ENCODE peak calls at places on chromosomes 11 and 22, in six cellular contexts. V is cardiac muscle cell; U is BJ; L is CD4-positive, CD25-positive, alpha-beta regulatory T cell; M is fibroblast of the conjunctiva; Y is stimulated activated CD4-positive, alpha-beta T cell treated with anti-CD3 and anti-CD28 coated beads, Interleukin-4, amount 100 ng/mL, for 48 hours. R is an unnamed sample.

GRCh38 chr11:88404363-88404762 is 66.8 kb upstream of the CTSC start:
- DNase-seq in M (no peak), L (no peak), V (no peak), Y (no peak), U (no peak), R (no peak)

GRCh38 chr11:94946812-94947211 is 26.5 kb downstream of the CWC15 start:
- DNase-seq in V (no peak), U (no peak), M (no peak), L (no peak), Y (no peak), R (no peak)

GRCh38 chr11:81301426-81301825 is 1432.2 kb downstream of the FAM181B start:
- DNase-seq in M (no peak), Y (no peak), L (no peak), U (no peak), V (no peak), R (no peak)

GRCh38 chr11:77752518-77752917 is 68.0 kb downstream of the RSF1 start:
- DNase-seq in L (no peak), Y (no peak), V (no peak), M (peak; percentile 8), U (no peak), R (no peak)

GRCh38 chr22:20401376-20402020 is 7.5 kb downstream of the ZNF74 start:
- DNase-seq in L (no peak), Y (no peak), U (no peak), M (no peak), V (no peak), R (no peak)

GRCh38 chr11:119087747-119088241 is 3.1 kb downstream of the HMBS start:
- DNase-seq in M (no peak), Y (no peak), L (no peak), U (no peak), V (no peak), R (no peak)

GRCh38 chr22:38257650-38258246 is 15.1 kb downstream of the TMEM184B start:
- DNase-seq in Y (no peak), U (no peak), M (no peak), V (no peak), L (no peak), R (no peak)

GRCh38 chr11:2098691-2099522 is 40.3 kb downstream of the IGF2 start:
- DNase-seq in U (no peak), M (no peak), Y (no peak), V (no peak), L (no peak), R (no peak)

GRCh38 chr11:62958547-62959071 is 26.2 kb downstream of the SLC22A6 start:
- DNase-seq in L (no peak), Y (no peak), V (peak; percentile 61), U (no peak), M (peak; percentile 8), R (no peak)

GRCh38 chr11:86202013-86202336 is 42.6 kb upstream of the EED start:
- DNase-seq in M (no peak), U (no peak), Y (no peak), V (no peak), L (no peak), R (no peak)

GRCh38 chr11:119347242-119347641 is 737 bp upstream of the MFRP start:
- DNase-seq in V (no peak), U (peak; percentile 61), Y (no peak), M (no peak), L (no peak), R (no peak)

GRCh38 chr11:73795925-73796632 is 8.4 kb downstream of the MRPL48 start:
- DNase-seq in Y (no peak), V (no peak), L (no peak), U (no peak), M (no peak), R (no peak)

GRCh38 chr11:95977534-95978174 is 53.7 kb upstream of the MTMR2 start:
- DNase-seq in M (no peak), L (no peak), U (no peak), Y (no peak), V (peak; percentile 69), R (no peak)

GRCh38 chr11:10381730-10382129 is 73.3 kb upstream of the AMPD3 start:
- DNase-seq in M (peak; percentile 41), L (no peak), U (no peak), Y (no peak), V (peak; percentile 75), R (no peak)

GRCh38 chr11:57255618-57256017 is 18.6 kb upstream of the APLNR start:
- DNase-seq in V (no peak), Y (no peak), L (no peak), M (no peak), U (no peak), R (no peak)

GRCh38 chr11:63494936-63495335 is 4.0 kb upstream of the PLAAT5 start:
- DNase-seq in Y (no peak), M (no peak), U (no peak), L (no peak), V (no peak), R (no peak)

GRCh38 chr11:746289-747175 is 732 bp upstream of the TALDO1 start:
- DNase-seq in V (no peak), U (no peak), L (peak; percentile 34), M (no peak), Y (no peak), R (no peak)

GRCh38 chr11:128326791-128327190 is 260.6 kb downstream of the ETS1 start:
- DNase-seq in M (no peak), L (no peak), V (no peak), Y (no peak), U (no peak), R (no peak)

GRCh38 chr22:43587574-43587973 is 175.8 kb downstream of the MPPED1 start:
- DNase-seq in U (no peak), V (peak; percentile 11), L (no peak), Y (no peak), M (no peak), R (no peak)

GRCh38 chr11:3894128-3894731 is 38.8 kb downstream of the STIM1 start:
- DNase-seq in M (no peak), Y (no peak), U (no peak), L (no peak), V (peak; percentile 46), R (no peak)

GRCh38 chr11:102807921-102808320 is 10.0 kb upstream of the MMP1 start:
- DNase-seq in L (no peak), V (peak; percentile 32), U (no peak), M (peak; percentile 2), Y (no peak), R (peak; percentile 45)

GRCh38 chr22:38674888-38675287 is 6.9 kb upstream of the TOMM22 start:
- DNase-seq in U (no peak), L (no peak), Y (no peak), M (no peak), V (no peak), R (no peak)

GRCh38 chr11:57085604-57086003 is 96.1 kb upstream of the LRRC55 start:
- DNase-seq in V (no peak), M (no peak), Y (no peak), L (no peak), U (no peak), R (no peak)

GRCh38 chr11:21229224-21229623 is 559.8 kb downstream of the NELL1 start:
- DNase-seq in Y (no peak), M (no peak), V (no peak), L (no peak), U (no peak), R (no peak)

GRCh38 chr11:72111803-72112540 is 523 bp downstream of the ANAPC15 start:
- DNase-seq in V (peak; percentile 100), M (peak; percentile 98), U (peak; percentile 97), Y (peak; percentile 80), L (peak; percentile 95), R (peak; percentile 70)

R was measured in HuH-7.